ENCODE peak calls at places on chromosome 10, in eight cellular contexts. J is GM23338; D is Peyer's patch; B is brain microvascular endothelial cell; V is GM12865; Q is stomach; A is GM12864; C is naive thymus-derived CD4-positive, alpha-beta T cell. M is an unnamed sample.

GRCh38 chr10:20303453-20304152 is 487.4 kb downstream of the PLXDC2 start:
- DNase-seq in Q (no peak), D (no peak), A (no peak), J (no peak), C (no peak), B (no peak), V (no peak), M (no peak)

GRCh38 chr10:130244031-130244927 is 108.1 kb downstream of the GLRX3 start:
- DNase-seq in C (no peak), D (no peak), Q (peak), B (no peak), V (no peak), J (no peak), A (no peak), M (no peak)

GRCh38 chr10:96513686-96514551 is at the start of gene TLL2:
- DNase-seq in J (peak), D (peak), A (no peak), V (peak), B (peak), C (peak), Q (peak), M (peak)

GRCh38 chr10:90276894-90277447 is 575.6 kb downstream of the KIF20B start:
- DNase-seq in D (no peak), B (peak), V (no peak), Q (no peak), C (no peak), J (no peak), A (no peak), M (no peak)

GRCh38 chr10:538895-539294 is 150.6 kb downstream of the DIP2C start:
- DNase-seq in J (no peak), D (no peak), B (peak), V (no peak), A (no peak), Q (no peak), C (no peak), M (peak)

GRCh38 chr10:71748671-71749191 is 24.6 kb downstream of the VSIR start:
- DNase-seq in J (no peak), C (peak), B (no peak), V (peak), A (peak), Q (peak), D (peak), M (no peak)

GRCh38 chr10:61869772-61870520 is 31.6 kb upstream of the ARID5B start:
- DNase-seq in B (no peak), J (no peak), C (no peak), Q (no peak), A (no peak), D (no peak), V (no peak), M (no peak)

GRCh38 chr10:76025124-76025477 is 593.7 kb downstream of the LRMDA start:
- DNase-seq in C (no peak), V (no peak), J (no peak), Q (no peak), D (no peak), B (no peak), A (no peak), M (no peak)

GRCh38 chr10:33900591-33900990 is 566.1 kb upstream of the NRP1 start:
- DNase-seq in D (no peak), C (no peak), B (peak), V (no peak), A (no peak), J (no peak), Q (no peak), M (no peak)

GRCh38 chr10:85402541-85402940 is 964.1 kb downstream of the GRID1 start:
- DNase-seq in J (no peak), A (no peak), B (no peak), D (no peak), C (no peak), Q (no peak), V (no peak), M (no peak)

GRCh38 chr10:80741278-80741677 is 203.6 kb downstream of the SH2D4B start:
- DNase-seq in A (no peak), V (no peak), D (no peak), J (no peak), C (no peak), B (no peak), Q (no peak), M (no peak)

GRCh38 chr10:96309631-96310358 is 5.6 kb downstream of the DNTT start:
- DNase-seq in A (no peak), B (no peak), Q (no peak), V (no peak), C (no peak), D (no peak), J (peak), M (no peak)

GRCh38 chr10:50219646-50220045 is 31.7 kb downstream of the ASAH2 start:
- DNase-seq in C (no peak), V (no peak), A (no peak), B (no peak), Q (no peak), D (no peak), J (no peak), M (no peak)

GRCh38 chr10:91798736-91799579 is 732 bp downstream of the TNKS2 start:
- DNase-seq in A (no peak), V (peak), Q (peak), B (peak), J (peak), D (peak), C (peak), M (no peak)

GRCh38 chr10:111410740-111411139 is 333.9 kb downstream of the ADRA2A start:
- DNase-seq in D (no peak), V (no peak), A (no peak), C (no peak), J (no peak), Q (no peak), B (no peak), M (peak)

GRCh38 chr10:3043512-3044368 is 23.6 kb upstream of the PFKP start:
- DNase-seq in D (peak), C (peak), J (peak), V (peak), A (no peak), B (peak), Q (peak), M (no peak)

GRCh38 chr10:118742787-118743186 is 12.0 kb downstream of the CACUL1 start:
- DNase-seq in B (no peak), V (no peak), Q (no peak), J (no peak), D (no peak), C (no peak), A (no peak), M (peak)

GRCh38 chr10:78963074-78964034 is 105.4 kb upstream of the ZMIZ1 start:
- DNase-seq in B (no peak), A (no peak), C (no peak), D (no peak), Q (no peak), V (no peak), J (no peak), M (no peak)

GRCh38 chr10:129912161-129912917 is 51.7 kb downstream of the EBF3 start:
- DNase-seq in B (no peak), A (no peak), Q (no peak), J (no peak), C (no peak), D (no peak), V (no peak), M (no peak)

GRCh38 chr10:22476601-22477364 is 131.5 kb downstream of the SPAG6 start:
- DNase-seq in J (peak), D (no peak), Q (no peak), V (no peak), B (no peak), A (no peak), C (no peak), M (no peak)

GRCh38 chr10:72740526-72740925 is 48.6 kb downstream of the MCU start:
- DNase-seq in A (no peak), V (no peak), J (no peak), Q (peak), D (no peak), B (peak), C (no peak), M (no peak)

GRCh38 chr10:124149143-124149542 is 55.7 kb upstream of the CHST15 start:
- DNase-seq in D (no peak), V (no peak), B (no peak), A (no peak), J (no peak), C (no peak), Q (no peak), M (no peak)

GRCh38 chr10:76558586-76558985 is 1079.0 kb downstream of the KCNMA1 start:
- DNase-seq in V (no peak), Q (peak), B (peak), J (no peak), A (no peak), C (no peak), D (no peak), M (no peak)

GRCh38 chr10:78349165-78349516 is 315.5 kb downstream of the RPS24 start:
- DNase-seq in V (no peak), D (no peak), C (no peak), A (no peak), Q (no peak), B (no peak), J (no peak), M (no peak)

GRCh38 chr10:93599778-93600177 is 1.3 kb downstream of the RBP4 start:
- DNase-seq in A (no peak), C (no peak), V (no peak), B (no peak), Q (no peak), D (no peak), J (no peak), M (no peak)

GRCh38 chr10:6393168-6393567 is 186.9 kb downstream of the PRKCQ start:
- DNase-seq in J (no peak), V (no peak), D (no peak), Q (no peak), B (no peak), C (no peak), A (no peak), M (no peak)

GRCh38 chr10:78332699-78333098 is 299.0 kb downstream of the RPS24 start:
- DNase-seq in C (no peak), B (no peak), Q (no peak), D (no peak), A (no peak), V (no peak), J (no peak), M (no peak)

DNA sequence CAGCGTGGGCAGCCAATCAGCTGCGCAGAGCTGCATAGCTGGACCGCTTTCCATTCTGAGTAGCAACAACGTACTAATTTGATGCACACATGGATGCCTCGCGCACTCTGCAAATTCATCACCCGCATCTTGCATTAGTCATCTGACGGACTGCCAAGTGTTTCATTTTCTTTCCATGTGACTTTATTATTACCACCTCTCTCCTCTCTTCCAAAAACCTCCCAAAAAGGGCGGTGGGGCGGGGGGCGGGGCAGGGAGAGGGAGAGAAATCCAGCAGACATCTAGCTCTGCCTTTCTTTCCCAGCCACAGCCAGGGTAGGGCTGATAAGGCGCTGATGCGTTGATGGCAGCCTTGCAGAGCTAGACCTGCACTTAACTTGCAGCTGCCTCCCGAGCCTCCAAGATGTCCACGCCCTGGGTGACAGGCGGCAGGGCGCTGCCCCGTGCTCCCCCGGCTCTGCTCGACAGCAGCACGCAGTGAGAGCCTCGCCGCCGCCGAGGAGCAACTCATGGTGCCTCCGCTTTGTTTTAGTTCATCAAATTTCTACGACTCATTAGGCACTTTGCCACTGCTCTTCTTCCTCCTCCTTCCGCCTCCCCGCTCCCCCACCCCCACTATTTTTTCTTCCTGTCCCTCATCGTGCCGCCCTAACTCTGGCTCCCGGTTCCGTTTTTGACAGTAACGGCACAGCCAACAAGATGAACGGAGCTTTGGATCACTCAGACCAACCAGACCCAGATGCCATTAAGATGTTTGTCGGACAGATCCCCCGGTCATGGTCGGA is 147.3 kb downstream of the CELF2 start:
- DNase-seq in Q (peak), A (no peak), C (peak), V (peak), J (peak), D (peak), B (peak), M (peak)
- H3K4me3 ChIP-seq in Q (peak), A (peak), C (peak), V (peak), J (peak), D (peak), B (peak), M (peak)

DNA sequence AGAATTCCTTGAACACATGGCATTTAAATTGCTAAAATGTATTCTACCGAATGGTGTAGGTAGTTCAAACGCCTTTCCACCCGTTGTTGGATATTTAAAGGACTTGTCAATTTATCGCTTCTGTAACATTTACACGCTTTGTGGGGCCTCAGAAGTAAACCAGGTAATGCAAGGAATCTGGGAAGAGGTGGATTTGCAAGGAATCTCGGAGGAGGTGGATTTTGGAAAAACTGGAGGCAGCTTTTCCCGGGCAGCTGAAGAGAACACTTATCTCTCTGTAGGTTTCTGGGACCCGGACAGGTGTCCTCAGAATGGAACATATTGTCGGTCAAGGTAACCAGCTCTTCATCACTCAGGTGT is 592 bp upstream of the MAPK8 start:
- DNase-seq in Q (no peak), B (no peak), C (no peak), J (no peak), A (no peak), D (no peak), V (no peak), M (no peak)
- H3K4me3 ChIP-seq in Q (peak), B (peak), C (peak), J (peak), A (peak), D (peak), V (peak), M (peak)

DNA sequence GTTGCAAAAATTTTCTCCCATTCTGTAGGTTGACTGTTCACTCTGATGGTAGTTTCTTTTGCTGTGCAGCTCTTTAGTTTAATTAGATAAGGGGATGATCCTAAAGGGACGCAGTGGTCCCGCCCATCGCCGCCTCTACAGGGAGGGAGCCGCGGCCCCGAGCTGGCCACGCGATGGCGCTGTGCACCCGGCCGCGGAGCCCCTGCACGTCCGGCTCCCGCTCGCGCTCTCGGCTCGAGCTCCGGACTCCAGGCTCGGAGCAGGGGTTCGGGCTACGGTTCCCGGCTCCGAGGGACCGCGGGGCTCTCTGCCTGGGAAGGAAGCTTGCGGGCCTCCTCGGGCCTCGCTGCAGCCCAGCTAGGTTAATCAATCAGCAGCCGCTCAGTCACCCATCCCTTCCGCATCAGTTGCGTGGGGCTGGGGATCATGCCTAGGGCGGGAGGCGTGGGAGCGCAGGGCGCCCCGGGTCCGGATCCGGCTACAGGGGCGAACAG is 97.8 kb downstream of the WDR11 start:
- DNase-seq in V (peak), B (peak), J (peak), C (peak), Q (peak), A (no peak), D (no peak), M (no peak)
- H3K4me3 ChIP-seq in V (no peak), B (peak), J (peak), C (peak), Q (peak), A (peak), D (peak), M (peak)

DNA sequence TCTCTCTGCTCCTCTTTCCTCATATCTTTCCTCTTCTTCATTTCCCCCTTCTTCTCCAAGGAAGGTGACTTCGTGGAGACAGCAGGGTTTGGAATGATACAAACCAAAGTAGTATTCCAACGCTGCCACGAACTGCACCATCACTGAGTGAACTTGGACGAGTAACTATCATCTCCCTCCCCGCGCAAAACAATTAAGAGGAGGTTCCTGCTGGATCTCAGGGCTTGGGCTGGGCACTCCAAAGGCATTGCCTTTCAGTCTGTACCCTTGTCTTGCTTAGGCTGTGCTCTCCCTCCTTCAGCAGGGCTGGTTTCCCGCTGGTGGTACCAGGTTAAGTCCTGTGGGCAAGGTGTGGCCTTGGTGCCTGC is 790 bp upstream of the PITX3 start:
- DNase-seq in Q (no peak), A (no peak), J (peak), C (no peak), B (no peak), V (no peak), D (no peak), M (no peak)
- H3K4me3 ChIP-seq in Q (peak), A (peak), J (peak), C (peak), B (peak), V (peak), D (peak), M (peak)

DNA sequence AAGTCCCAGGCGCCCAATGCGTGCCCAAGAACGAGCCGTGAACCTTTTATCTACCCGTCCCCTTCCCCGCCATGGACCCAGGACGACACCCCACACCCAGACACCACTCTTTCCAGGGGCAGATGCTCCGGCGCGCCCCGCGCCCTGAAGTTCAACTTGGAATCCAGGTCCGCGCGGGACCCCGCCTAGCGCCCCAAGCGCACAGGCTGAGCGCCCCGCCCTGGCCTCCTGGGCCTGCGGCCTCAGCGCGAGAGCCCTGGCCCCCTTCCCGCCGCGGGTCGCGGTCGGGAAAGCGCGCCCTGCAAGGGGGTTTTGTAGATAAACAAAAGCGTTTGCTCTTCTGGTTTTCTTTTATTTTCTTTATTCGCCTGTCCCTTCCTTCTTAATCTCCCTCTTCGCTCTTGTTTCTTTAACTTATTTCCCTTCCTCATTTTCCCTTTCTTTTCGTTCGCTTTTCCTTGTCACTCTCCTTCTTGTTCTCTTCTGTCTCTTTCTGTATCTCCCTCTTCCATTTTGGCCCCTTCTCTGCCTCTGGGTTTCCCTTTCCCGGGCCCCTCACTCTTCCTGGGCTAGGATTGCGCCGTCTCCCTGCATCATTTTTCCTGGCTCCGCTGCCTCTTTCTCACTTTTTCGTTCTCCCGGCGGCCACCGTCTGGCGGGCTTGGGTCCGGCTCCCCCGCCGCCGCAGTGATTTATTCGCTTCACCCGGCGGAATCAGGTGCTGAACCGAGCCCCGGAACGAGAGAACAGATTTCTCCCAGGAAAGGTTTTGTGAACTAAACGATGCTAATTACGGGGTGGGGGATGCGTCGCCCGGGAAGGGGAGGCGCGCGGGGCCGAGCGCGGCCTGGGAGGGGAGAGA is 15.3 kb upstream of the PAX2 start:
- DNase-seq in C (no peak), Q (no peak), A (no peak), V (no peak), D (no peak), J (peak), B (no peak), M (no peak)
- H3K4me3 ChIP-seq in C (no peak), Q (peak), A (no peak), V (peak), D (peak), J (peak), B (no peak), M (no peak)

GRCh38 chr10:126247454-126247975 is 140.8 kb downstream of the ADAM12 start:
- DNase-seq in A (no peak), Q (peak), C (no peak), V (no peak), D (no peak), J (no peak), B (peak), M (peak)
- H3K4me3 ChIP-seq in A (no peak), Q (no peak), C (no peak), V (no peak), D (no peak), J (no peak), B (no peak), M (no peak)

DNA sequence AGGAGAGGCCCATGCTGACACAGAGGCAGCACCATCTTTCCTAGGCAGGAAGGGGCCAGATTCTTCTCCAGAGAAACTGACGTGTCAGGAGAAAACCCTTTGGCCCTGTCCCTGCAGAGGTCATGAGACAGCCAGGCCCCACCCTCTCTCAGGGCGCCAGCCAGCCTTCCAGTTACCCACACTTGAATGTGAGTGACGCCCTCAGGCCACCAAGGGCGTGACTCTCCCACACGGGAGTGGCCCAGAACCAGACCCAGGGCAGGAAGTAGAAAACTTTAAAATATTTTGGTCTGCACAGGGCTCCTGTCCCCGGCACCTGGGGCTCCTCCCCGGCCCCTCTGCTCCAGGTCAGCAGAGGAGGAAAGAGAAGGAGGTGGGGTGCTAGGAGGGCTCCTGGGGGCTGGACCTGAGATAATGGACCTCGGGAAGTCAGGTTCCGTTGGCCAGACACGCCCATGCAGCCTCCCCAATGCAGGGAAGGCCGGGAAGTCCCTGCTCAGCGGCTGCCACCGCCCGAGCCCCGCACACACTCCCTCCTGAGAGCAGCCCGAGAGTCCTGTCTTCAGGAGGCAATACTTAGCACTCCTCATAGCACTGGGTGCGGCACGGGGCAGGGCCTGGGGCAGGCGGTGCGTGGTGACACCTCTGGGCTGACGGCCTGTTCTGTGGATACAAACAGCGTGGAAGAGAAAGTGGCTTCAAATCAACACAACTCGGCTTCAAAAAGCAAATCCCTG is 67.0 kb upstream of the CFAP46 start:
- DNase-seq in D (peak), A (no peak), V (no peak), J (no peak), Q (peak), B (no peak), C (no peak), M (no peak)
- H3K4me3 ChIP-seq in D (no peak), A (no peak), V (no peak), J (no peak), Q (no peak), B (no peak), C (no peak), M (no peak)